ENCODE peak calls at places on chromosomes 3 and 15, in five cellular contexts. E is upper lobe of right lung; Y is heart right ventricle; G is CD4-positive, alpha-beta T cell; S is HFF-Myc. W is an unnamed sample.

GRCh38 chr3:6737223-6737994 is 123.5 kb upstream of the GRM7 start:
- DNase-seq in S (no peak), E (no peak), G (no peak), Y (no peak), W (no peak)

GRCh38 chr3:101182734-101183133 is 137.6 kb downstream of the IMPG2 start:
- DNase-seq in E (no peak), S (no peak), G (no peak), Y (no peak), W (no peak)

GRCh38 chr3:176867681-176868663 is 329.3 kb downstream of the TBL1XR1 start:
- DNase-seq in G (no peak), S (no peak), E (no peak), Y (no peak), W (no peak)

GRCh38 chr3:107208796-107209195 is 168.4 kb upstream of the CCDC54 start:
- DNase-seq in Y (no peak), S (no peak), G (no peak), E (no peak), W (no peak)

GRCh38 chr3:100796556-100796955 is 87.3 kb downstream of the TFG start:
- DNase-seq in G (no peak), E (no peak), S (no peak), Y (no peak), W (no peak)

GRCh38 chr3:123508176-123508575 is 59.3 kb upstream of the ADCY5 start:
- DNase-seq in G (no peak), Y (no peak), E (no peak), S (no peak), W (no peak)

GRCh38 chr3:129230311-129231019 is 18.9 kb upstream of the COPG1 start:
- DNase-seq in G (no peak), E (no peak), Y (no peak), S (peak), W (no peak)

GRCh38 chr3:48561045-48561736 is 2.4 kb downstream of the UCN2 start:
- DNase-seq in S (no peak), E (peak), Y (peak), G (no peak), W (peak)

GRCh38 chr3:53342353-53342752 is 5.0 kb downstream of the DCP1A start:
- DNase-seq in Y (peak), S (no peak), E (no peak), G (no peak), W (no peak)

GRCh38 chr15:21262851-21263400 is 177.4 kb downstream of the POTEB3 start:
- DNase-seq in Y (no peak), S (no peak), E (no peak), G (no peak), W (peak)

GRCh38 chr3:58642846-58643245 is 23.7 kb downstream of the FAM3D start:
- DNase-seq in E (no peak), Y (no peak), G (no peak), S (no peak), W (no peak)

GRCh38 chr3:29826712-29827111 is 545.8 kb downstream of the RBMS3 start:
- DNase-seq in G (no peak), Y (no peak), E (no peak), S (no peak), W (no peak)

DNA sequence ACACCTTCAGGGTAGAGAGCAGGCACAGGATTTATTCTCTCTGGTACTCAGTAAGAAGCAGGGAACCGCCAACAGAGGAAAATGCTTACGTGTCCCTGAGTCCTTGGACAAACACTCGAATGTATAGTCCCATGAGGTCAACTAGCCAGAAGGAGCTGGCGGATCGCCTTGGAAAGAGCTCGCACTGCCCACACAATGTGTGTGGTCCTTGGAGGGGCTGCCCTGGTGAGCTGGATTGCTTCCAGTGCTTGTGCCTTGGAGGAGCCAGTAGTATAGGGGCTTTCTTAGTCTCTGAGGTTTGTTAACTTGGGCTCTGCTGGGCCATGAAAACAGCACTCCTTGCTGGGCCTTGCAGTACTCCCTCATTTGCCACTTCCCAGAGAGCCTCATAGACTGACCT is 40.7 kb upstream of the VILL start:
- DNase-seq in G (no peak), E (no peak), S (no peak), Y (no peak), W (no peak)
- TF ChIP-seq CTCF in G (no peak), E (no peak), S (no peak), Y (no peak), W (no peak)

GRCh38 chr15:25543156-25543555 is 104.3 kb upstream of the UBE3A start:
- DNase-seq in S (peak), Y (peak), E (no peak), G (no peak), W (peak)
- TF ChIP-seq CTCF in S (no peak), Y (no peak), E (no peak), G (no peak), W (no peak)

GRCh38 chr3:5120446-5120845 is 1.6 kb upstream of the ARL8B start:
- DNase-seq in G (no peak), S (no peak), E (no peak), Y (no peak), W (no peak)

GRCh38 chr3:5122030-5122740 is at the start of gene ARL8B:
- DNase-seq in S (no peak), Y (peak), E (peak), G (peak), W (peak)

GRCh38 chr3:5126586-5126985 is 4.5 kb downstream of the ARL8B start:
- DNase-seq in G (no peak), S (no peak), Y (no peak), E (no peak), W (no peak)

GRCh38 chr3:5123937-5124336 is 1.8 kb downstream of the ARL8B start:
- DNase-seq in S (no peak), E (no peak), G (no peak), Y (no peak), W (no peak)

DNA sequence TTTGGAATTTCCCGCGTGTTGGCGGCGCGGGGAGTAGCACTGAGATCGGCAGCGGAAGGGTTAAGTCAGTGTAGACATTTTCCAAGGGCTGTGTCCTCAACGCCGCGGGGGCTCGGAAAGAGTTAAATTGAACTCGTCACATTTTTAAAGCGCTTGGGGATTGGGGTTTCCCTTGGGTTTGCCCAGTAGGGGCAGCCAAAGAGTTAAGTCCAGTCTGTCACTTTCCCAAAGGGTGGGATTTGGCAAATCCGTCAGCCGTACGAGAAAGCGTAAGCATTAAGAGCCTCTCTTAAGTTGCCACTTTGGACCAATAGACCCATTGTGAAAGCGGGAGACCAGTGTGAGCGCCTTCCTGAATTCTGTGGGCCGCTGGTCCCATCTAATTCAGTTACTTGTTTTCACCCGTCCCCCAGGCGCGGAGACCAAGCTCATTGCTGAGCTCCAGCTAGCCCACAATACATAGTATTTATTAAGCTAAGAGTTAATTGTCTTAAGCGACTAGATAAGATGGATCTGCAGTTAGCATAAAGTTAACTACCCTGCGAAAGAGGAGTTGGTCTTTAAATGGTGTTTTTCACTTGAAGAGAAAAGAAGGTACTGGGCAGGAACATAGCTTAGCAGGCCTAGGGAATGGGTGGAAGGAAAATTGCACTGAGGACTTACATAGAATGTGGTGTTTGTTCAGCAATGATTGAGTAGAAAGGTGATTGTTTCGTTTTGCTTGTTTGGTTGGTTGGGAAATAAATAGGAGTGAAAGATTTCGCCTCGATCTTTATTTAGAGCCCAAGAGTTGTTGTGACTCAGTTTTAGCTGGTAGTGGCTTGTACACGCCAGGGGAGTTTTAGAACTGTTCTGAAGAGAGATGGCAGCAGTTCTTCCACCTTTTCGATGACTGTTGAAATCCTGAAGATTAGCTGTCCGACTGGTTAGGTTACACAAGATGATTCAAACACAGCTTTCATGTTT is 932 bp downstream of the ARL8B start:
- DNase-seq in S (no peak), E (peak), Y (peak), G (peak), W (no peak)
- TF ChIP-seq CTCF in S (no peak), E (no peak), Y (no peak), G (no peak), W (no peak)

DNA sequence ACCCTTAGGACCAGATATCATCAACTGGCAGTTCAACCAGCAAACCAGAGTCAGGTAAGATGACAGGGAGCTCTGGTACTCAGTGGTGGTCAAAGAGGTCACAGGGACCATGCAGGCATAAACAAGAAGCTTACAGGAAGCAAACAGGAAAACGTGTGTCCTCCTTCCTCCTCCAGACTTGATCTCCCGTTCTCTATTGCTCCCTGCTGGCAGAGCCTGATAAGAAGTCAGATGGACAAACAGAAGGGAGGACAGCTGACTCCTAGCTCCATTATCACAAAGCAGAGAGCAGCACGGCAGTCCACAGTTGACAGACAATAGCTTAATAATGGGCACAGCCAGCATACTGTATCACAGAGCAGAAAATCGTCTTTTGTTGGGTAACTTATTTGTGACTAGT is 156.5 kb upstream of the SLC2A2 start:
- DNase-seq in Y (no peak), G (no peak), S (no peak), E (no peak), W (no peak)
- TF ChIP-seq CTCF in Y (no peak), G (no peak), S (peak), E (no peak), W (no peak)

GRCh38 chr15:72172796-72173195 is 24.8 kb downstream of the GRAMD2A start:
- DNase-seq in E (peak), S (no peak), Y (no peak), G (no peak), W (no peak)
- TF ChIP-seq CTCF in E (no peak), S (no peak), Y (no peak), G (no peak), W (no peak)

GRCh38 chr3:42228796-42229195 is 37.2 kb downstream of the CCK start:
- DNase-seq in E (no peak), Y (no peak), S (no peak), G (no peak), W (no peak)
- TF ChIP-seq CTCF in E (no peak), Y (no peak), S (peak), G (no peak), W (no peak)

GRCh38 chr15:40345867-40346578 is 4.8 kb upstream of the PHGR1 start:
- DNase-seq in G (no peak), Y (no peak), S (no peak), E (peak), W (no peak)
- TF ChIP-seq CTCF in G (no peak), Y (no peak), S (no peak), E (no peak), W (no peak)

GRCh38 chr3:156762631-156763185 is 63.4 kb upstream of the LEKR1 start:
- DNase-seq in E (no peak), G (no peak), S (peak), Y (peak), W (no peak)

GRCh38 chr3:156761007-156761406 is 65.1 kb upstream of the LEKR1 start:
- DNase-seq in Y (no peak), S (no peak), G (no peak), E (no peak), W (no peak)

GRCh38 chr3:156763386-156763785 is 62.8 kb upstream of the LEKR1 start:
- DNase-seq in Y (no peak), S (no peak), G (no peak), E (no peak), W (no peak)

GRCh38 chr3:156760333-156760732 is 65.8 kb upstream of the LEKR1 start:
- DNase-seq in Y (no peak), E (no peak), S (no peak), G (no peak), W (no peak)

DNA sequence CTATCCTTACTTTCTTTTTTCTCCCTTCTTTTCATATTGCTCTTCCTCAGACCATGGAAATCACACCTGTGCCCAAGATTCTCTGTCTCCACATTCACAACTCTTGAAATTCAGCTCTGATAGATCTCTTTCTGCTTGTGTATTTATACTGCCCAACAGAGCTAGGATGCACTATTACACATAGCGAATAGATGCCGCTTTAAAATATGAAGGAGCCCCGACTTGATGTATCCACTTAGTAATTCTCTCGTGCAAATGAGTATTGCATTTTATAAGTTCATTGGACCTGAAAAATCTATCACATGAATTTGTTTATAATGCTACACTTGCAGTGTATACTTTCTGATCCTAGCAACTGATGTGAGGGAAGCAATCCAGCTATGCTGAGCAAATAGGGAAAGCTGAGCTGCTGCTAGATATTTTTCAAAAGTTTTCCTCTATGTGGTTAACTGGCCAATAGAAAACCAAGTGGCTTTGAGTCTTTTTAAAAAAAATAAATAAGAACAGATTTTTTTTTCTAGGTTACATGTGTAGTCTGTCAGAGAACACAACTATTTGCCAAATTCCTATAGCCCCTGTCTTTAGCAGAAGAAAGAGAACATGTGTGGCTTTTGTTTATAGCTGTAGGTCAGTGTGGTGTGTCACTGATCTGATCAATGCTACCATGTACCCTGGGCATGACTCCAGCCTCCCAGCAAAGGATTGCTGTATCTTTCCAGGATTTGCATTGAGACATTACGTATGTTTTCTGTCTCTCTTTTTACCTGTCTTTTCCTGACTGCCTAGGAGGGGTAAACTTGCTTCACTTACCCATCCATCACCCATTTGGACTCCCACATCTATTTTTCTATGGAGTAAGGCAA is 64.2 kb upstream of the LEKR1 start:
- DNase-seq in G (no peak), E (no peak), Y (no peak), S (no peak), W (no peak)
- TF ChIP-seq CTCF in G (no peak), E (no peak), Y (no peak), S (no peak), W (no peak)

W was measured in omental fat pad.